ENCODE peak calls at places on chromosomes 3 and 15, in ten cellular contexts. B is CD8-positive, alpha-beta T cell; S is nephron progenitor cell; G is H7; I is RPMI8226; T is head of caudate nucleus; N is A549; A is NCI-H2081; K is MG63; L is left ventricle myocardium superior. J is an unnamed sample.
A peak's percentile ranks its signal among the peaks of the same experiment; 100 is the strongest.

GRCh38 chr15:49734831-49735508 is 114.1 kb downstream of the DTWD1 start:
- DNase-seq in B (no peak), S (no peak), G (no peak), I (peak; percentile 24), T (no peak), N (no peak), A (no peak), K (no peak), L (no peak), J (no peak)

GRCh38 chr15:77851696-77852095 is 219.0 kb upstream of the LINGO1 start:
- DNase-seq in B (no peak), S (no peak), G (no peak), I (no peak), T (peak; percentile 49), N (no peak), A (peak; percentile 43), K (peak; percentile 31), L (no peak), J (peak; percentile 69)

GRCh38 chr3:171358171-171358890 is 101.9 kb downstream of the TNIK start:
- DNase-seq in B (no peak), S (no peak), G (no peak), I (no peak), T (no peak), N (no peak), A (no peak), K (no peak), L (no peak), J (peak; percentile 43)

GRCh38 chr3:172138031-172138538 is 98.7 kb downstream of the FNDC3B start:
- DNase-seq in B (no peak), S (no peak), G (no peak), I (no peak), T (no peak), N (peak; percentile 60), A (no peak), K (peak; percentile 47), L (no peak), J (peak; percentile 71)

GRCh38 chr3:114878119-114878839 is 268.8 kb downstream of the ZBTB20 start:
- DNase-seq in B (no peak), S (no peak), G (no peak), I (no peak), T (no peak), N (peak; percentile 12), A (peak; percentile 17), K (no peak), L (no peak), J (peak; percentile 54)

GRCh38 chr3:188257384-188257961 is 103.5 kb downstream of the LPP start:
- DNase-seq in B (no peak), S (no peak), G (no peak), I (no peak), T (no peak), N (no peak), A (no peak), K (no peak), L (no peak), J (no peak)

GRCh38 chr3:25573386-25574171 is 91.1 kb downstream of the TOP2B start:
- DNase-seq in B (no peak), S (no peak), G (no peak), I (no peak), T (peak; percentile 58), N (no peak), A (no peak), K (peak; percentile 65), L (no peak), J (no peak)

GRCh38 chr3:114093001-114093350 is 36.4 kb downstream of the QTRT2 start:
- DNase-seq in B (no peak), S (no peak), G (no peak), I (no peak), T (no peak), N (no peak), A (no peak), K (no peak), L (no peak), J (no peak)

GRCh38 chr3:101936419-101937331 is 87.4 kb downstream of the NFKBIZ start:
- DNase-seq in B (peak; percentile 31), S (no peak), G (no peak), I (peak; percentile 76), T (no peak), N (peak; percentile 27), A (no peak), K (peak; percentile 31), L (no peak), J (peak; percentile 86)

GRCh38 chr15:67762610-67763368 is 62.5 kb upstream of the SKOR1 start:
- DNase-seq in B (peak; percentile 43), S (no peak), G (no peak), I (no peak), T (no peak), N (no peak), A (no peak), K (no peak), L (no peak), J (no peak)

GRCh38 chr15:31243895-31244294 is 82.7 kb upstream of the KLF13 start:
- DNase-seq in B (no peak), S (no peak), G (no peak), I (no peak), T (no peak), N (no peak), A (no peak), K (no peak), L (no peak), J (no peak)

GRCh38 chr15:100061944-100062343 is 279.8 kb downstream of the ADAMTS17 start:
- DNase-seq in B (no peak), S (no peak), G (no peak), I (no peak), T (no peak), N (no peak), A (no peak), K (no peak), L (no peak), J (no peak)

GRCh38 chr3:120487079-120487693 is 36.4 kb upstream of the FSTL1 start:
- DNase-seq in B (no peak), S (no peak), G (no peak), I (no peak), T (no peak), N (no peak), A (no peak), K (peak; percentile 14), L (no peak), J (no peak)

GRCh38 chr15:29736745-29737023 is 85.6 kb downstream of the TJP1 start:
- DNase-seq in B (no peak), S (no peak), G (no peak), I (no peak), T (no peak), N (peak; percentile 94), A (no peak), K (peak; percentile 55), L (no peak), J (peak; percentile 84)

GRCh38 chr15:77415450-77416448 is 4.2 kb downstream of the PEAK1 start:
- DNase-seq in B (no peak), S (no peak), G (peak; percentile 19), I (no peak), T (no peak), N (no peak), A (no peak), K (peak; percentile 68), L (no peak), J (no peak)

GRCh38 chr15:61489571-61489970 is 260.5 kb upstream of the RORA start:
- DNase-seq in B (no peak), S (no peak), G (no peak), I (no peak), T (no peak), N (no peak), A (no peak), K (no peak), L (no peak), J (no peak)

GRCh38 chr3:108021533-108021932 is 69.3 kb downstream of the CD47 start:
- DNase-seq in B (no peak), S (no peak), G (no peak), I (no peak), T (no peak), N (no peak), A (no peak), K (no peak), L (no peak), J (no peak)

GRCh38 chr15:76339302-76340197 is 3.0 kb downstream of the ISL2 start:
- DNase-seq in B (no peak), S (peak; percentile 42), G (peak; percentile 72), I (no peak), T (no peak), N (no peak), A (no peak), K (no peak), L (no peak), J (no peak)

GRCh38 chr15:62940755-62941361 is 101.7 kb upstream of the TPM1 start:
- DNase-seq in B (no peak), S (no peak), G (no peak), I (peak; percentile 80), T (peak; percentile 79), N (peak; percentile 60), A (no peak), K (peak; percentile 92), L (peak; percentile 77), J (peak; percentile 94)

GRCh38 chr3:110955301-110955880 is 116.2 kb upstream of the NECTIN3 start:
- DNase-seq in B (no peak), S (no peak), G (no peak), I (no peak), T (no peak), N (peak; percentile 25), A (no peak), K (no peak), L (no peak), J (no peak)

GRCh38 chr15:84862214-84862975 is 22.1 kb upstream of the SLC28A1 start:
- DNase-seq in B (no peak), S (no peak), G (peak; percentile 45), I (peak; percentile 33), T (no peak), N (peak; percentile 32), A (no peak), K (no peak), L (no peak), J (no peak)

GRCh38 chr15:74866090-74866489 is 7.1 kb downstream of the SCAMP2 start:
- DNase-seq in B (no peak), S (no peak), G (no peak), I (no peak), T (no peak), N (peak; percentile 55), A (no peak), K (peak; percentile 58), L (peak; percentile 12), J (peak; percentile 42)

GRCh38 chr3:122635789-122636188 is 44.9 kb upstream of the PARP14 start:
- DNase-seq in B (no peak), S (no peak), G (no peak), I (no peak), T (no peak), N (no peak), A (no peak), K (no peak), L (no peak), J (peak; percentile 21)

GRCh38 chr3:150970665-150971327 is 1.7 kb downstream of the CLRN1 start:
- DNase-seq in B (no peak), S (no peak), G (no peak), I (no peak), T (peak; percentile 35), N (peak; percentile 4), A (no peak), K (peak; percentile 44), L (no peak), J (peak; percentile 77)

GRCh38 chr3:196611761-196612483 is 27.6 kb upstream of the NRROS start:
- DNase-seq in B (no peak), S (no peak), G (no peak), I (no peak), T (no peak), N (no peak), A (no peak), K (no peak), L (no peak), J (no peak)

GRCh38 chr3:150419076-150419868 is 11.2 kb downstream of the TSC22D2 start:
- DNase-seq in B (no peak), S (no peak), G (no peak), I (no peak), T (no peak), N (no peak), A (no peak), K (no peak), L (no peak), J (no peak)